ENCODE peak calls at places on chromosomes 7 and 10, in nine cellular contexts. One of them, this sample, is unnamed.

GRCh38 chr7:79933144-79933543 is 201.5 kb upstream of the GNAI1 start:
- DNase-seq in adrenal gland: no peak
- DNase-seq in stimulated activated CD4-positive, alpha-beta T cell treated with anti-CD3 and anti-CD28 coated beads, Interleukin-4, amount 100 ng/mL, for 1 hour: no peak
- DNase-seq in stimulated activated CD8-positive, alpha-beta memory T cell treated with anti-CD3 and anti-CD28 coated beads, Interleukin-12 subunit alpha, Interleukin-12 subunit beta, amount 100 ng/mL, for 1 hour: no peak
- DNase-seq in epithelial cell of esophagus: no peak
- DNase-seq in OCI-LY7: no peak
- DNase-seq in AG10803: peak
- DNase-seq in left ventricle myocardium inferior: no peak
- DNase-seq in natural killer cell: no peak
- DNase-seq in this sample: no peak

GRCh38 chr7:100614308-100614861 is 2.0 kb downstream of the MOSPD3 start:
- DNase-seq in stimulated activated CD4-positive, alpha-beta T cell treated with anti-CD3 and anti-CD28 coated beads, Interleukin-4, amount 100 ng/mL, for 1 hour: no peak
- DNase-seq in AG10803: no peak
- DNase-seq in epithelial cell of esophagus: no peak
- DNase-seq in natural killer cell: no peak
- DNase-seq in stimulated activated CD8-positive, alpha-beta memory T cell treated with anti-CD3 and anti-CD28 coated beads, Interleukin-12 subunit alpha, Interleukin-12 subunit beta, amount 100 ng/mL, for 1 hour: no peak
- DNase-seq in left ventricle myocardium inferior: no peak
- DNase-seq in OCI-LY7: no peak
- DNase-seq in adrenal gland: no peak
- DNase-seq in this sample: no peak

GRCh38 chr10:13970231-13970966 is 360.3 kb downstream of the FRMD4A start:
- DNase-seq in AG10803: no peak
- DNase-seq in stimulated activated CD4-positive, alpha-beta T cell treated with anti-CD3 and anti-CD28 coated beads, Interleukin-4, amount 100 ng/mL, for 1 hour: no peak
- DNase-seq in stimulated activated CD8-positive, alpha-beta memory T cell treated with anti-CD3 and anti-CD28 coated beads, Interleukin-12 subunit alpha, Interleukin-12 subunit beta, amount 100 ng/mL, for 1 hour: no peak
- DNase-seq in epithelial cell of esophagus: no peak
- DNase-seq in adrenal gland: no peak
- DNase-seq in natural killer cell: no peak
- DNase-seq in left ventricle myocardium inferior: no peak
- DNase-seq in OCI-LY7: no peak
- DNase-seq in this sample: no peak

GRCh38 chr7:114342431-114343181 is 72.0 kb upstream of the FOXP2 start:
- DNase-seq in adrenal gland: no peak
- DNase-seq in stimulated activated CD8-positive, alpha-beta memory T cell treated with anti-CD3 and anti-CD28 coated beads, Interleukin-12 subunit alpha, Interleukin-12 subunit beta, amount 100 ng/mL, for 1 hour: no peak
- DNase-seq in OCI-LY7: no peak
- DNase-seq in natural killer cell: no peak
- DNase-seq in AG10803: no peak
- DNase-seq in epithelial cell of esophagus: no peak
- DNase-seq in stimulated activated CD4-positive, alpha-beta T cell treated with anti-CD3 and anti-CD28 coated beads, Interleukin-4, amount 100 ng/mL, for 1 hour: no peak
- DNase-seq in left ventricle myocardium inferior: no peak
- DNase-seq in this sample: no peak

GRCh38 chr10:99941942-99942835 is 67.6 kb downstream of the DNMBP start:
- DNase-seq in stimulated activated CD8-positive, alpha-beta memory T cell treated with anti-CD3 and anti-CD28 coated beads, Interleukin-12 subunit alpha, Interleukin-12 subunit beta, amount 100 ng/mL, for 1 hour: no peak
- DNase-seq in left ventricle myocardium inferior: no peak
- DNase-seq in natural killer cell: no peak
- DNase-seq in epithelial cell of esophagus: no peak
- DNase-seq in adrenal gland: no peak
- DNase-seq in OCI-LY7: no peak
- DNase-seq in AG10803: peak
- DNase-seq in stimulated activated CD4-positive, alpha-beta T cell treated with anti-CD3 and anti-CD28 coated beads, Interleukin-4, amount 100 ng/mL, for 1 hour: no peak
- DNase-seq in this sample: no peak

GRCh38 chr10:30992671-30993070 is 39.0 kb downstream of the ZNF438 start:
- DNase-seq in OCI-LY7: no peak
- DNase-seq in epithelial cell of esophagus: no peak
- DNase-seq in stimulated activated CD8-positive, alpha-beta memory T cell treated with anti-CD3 and anti-CD28 coated beads, Interleukin-12 subunit alpha, Interleukin-12 subunit beta, amount 100 ng/mL, for 1 hour: no peak
- DNase-seq in left ventricle myocardium inferior: no peak
- DNase-seq in AG10803: no peak
- DNase-seq in natural killer cell: no peak
- DNase-seq in adrenal gland: no peak
- DNase-seq in stimulated activated CD4-positive, alpha-beta T cell treated with anti-CD3 and anti-CD28 coated beads, Interleukin-4, amount 100 ng/mL, for 1 hour: no peak
- DNase-seq in this sample: no peak

GRCh38 chr7:112103246-112103645 is 103.0 kb downstream of the DOCK4 start:
- DNase-seq in AG10803: no peak
- DNase-seq in adrenal gland: no peak
- DNase-seq in epithelial cell of esophagus: peak
- DNase-seq in stimulated activated CD8-positive, alpha-beta memory T cell treated with anti-CD3 and anti-CD28 coated beads, Interleukin-12 subunit alpha, Interleukin-12 subunit beta, amount 100 ng/mL, for 1 hour: no peak
- DNase-seq in OCI-LY7: no peak
- DNase-seq in natural killer cell: no peak
- DNase-seq in stimulated activated CD4-positive, alpha-beta T cell treated with anti-CD3 and anti-CD28 coated beads, Interleukin-4, amount 100 ng/mL, for 1 hour: no peak
- DNase-seq in left ventricle myocardium inferior: no peak
- DNase-seq in this sample: no peak

GRCh38 chr7:44676776-44677175 is 70.3 kb downstream of the OGDH start:
- DNase-seq in stimulated activated CD4-positive, alpha-beta T cell treated with anti-CD3 and anti-CD28 coated beads, Interleukin-4, amount 100 ng/mL, for 1 hour: no peak
- DNase-seq in adrenal gland: peak
- DNase-seq in left ventricle myocardium inferior: no peak
- DNase-seq in epithelial cell of esophagus: no peak
- DNase-seq in natural killer cell: no peak
- DNase-seq in AG10803: no peak
- DNase-seq in stimulated activated CD8-positive, alpha-beta memory T cell treated with anti-CD3 and anti-CD28 coated beads, Interleukin-12 subunit alpha, Interleukin-12 subunit beta, amount 100 ng/mL, for 1 hour: no peak
- DNase-seq in OCI-LY7: no peak
- DNase-seq in this sample: no peak

GRCh38 chr7:46568420-46569116 is 647.5 kb upstream of the IGFBP3 start:
- DNase-seq in left ventricle myocardium inferior: no peak
- DNase-seq in OCI-LY7: no peak
- DNase-seq in natural killer cell: no peak
- DNase-seq in epithelial cell of esophagus: peak
- DNase-seq in adrenal gland: no peak
- DNase-seq in stimulated activated CD8-positive, alpha-beta memory T cell treated with anti-CD3 and anti-CD28 coated beads, Interleukin-12 subunit alpha, Interleukin-12 subunit beta, amount 100 ng/mL, for 1 hour: no peak
- DNase-seq in AG10803: no peak
- DNase-seq in stimulated activated CD4-positive, alpha-beta T cell treated with anti-CD3 and anti-CD28 coated beads, Interleukin-4, amount 100 ng/mL, for 1 hour: no peak
- DNase-seq in this sample: no peak

GRCh38 chr7:98202367-98203195 is 8.7 kb upstream of the BHLHA15 start:
- DNase-seq in left ventricle myocardium inferior: no peak
- DNase-seq in AG10803: no peak
- DNase-seq in stimulated activated CD8-positive, alpha-beta memory T cell treated with anti-CD3 and anti-CD28 coated beads, Interleukin-12 subunit alpha, Interleukin-12 subunit beta, amount 100 ng/mL, for 1 hour: peak
- DNase-seq in epithelial cell of esophagus: peak
- DNase-seq in natural killer cell: no peak
- DNase-seq in stimulated activated CD4-positive, alpha-beta T cell treated with anti-CD3 and anti-CD28 coated beads, Interleukin-4, amount 100 ng/mL, for 1 hour: peak
- DNase-seq in OCI-LY7: peak
- DNase-seq in adrenal gland: no peak
- DNase-seq in this sample: no peak

GRCh38 chr7:156155988-156156733 is 343.9 kb upstream of the SHH start:
- DNase-seq in adrenal gland: no peak
- DNase-seq in stimulated activated CD8-positive, alpha-beta memory T cell treated with anti-CD3 and anti-CD28 coated beads, Interleukin-12 subunit alpha, Interleukin-12 subunit beta, amount 100 ng/mL, for 1 hour: no peak
- DNase-seq in natural killer cell: no peak
- DNase-seq in epithelial cell of esophagus: no peak
- DNase-seq in stimulated activated CD4-positive, alpha-beta T cell treated with anti-CD3 and anti-CD28 coated beads, Interleukin-4, amount 100 ng/mL, for 1 hour: no peak
- DNase-seq in AG10803: no peak
- DNase-seq in OCI-LY7: no peak
- DNase-seq in left ventricle myocardium inferior: no peak
- DNase-seq in this sample: no peak

GRCh38 chr7:100674441-100675407 is 1.2 kb downstream of the GNB2 start:
- DNase-seq in OCI-LY7: peak
- DNase-seq in stimulated activated CD4-positive, alpha-beta T cell treated with anti-CD3 and anti-CD28 coated beads, Interleukin-4, amount 100 ng/mL, for 1 hour: peak
- DNase-seq in stimulated activated CD8-positive, alpha-beta memory T cell treated with anti-CD3 and anti-CD28 coated beads, Interleukin-12 subunit alpha, Interleukin-12 subunit beta, amount 100 ng/mL, for 1 hour: no peak
- DNase-seq in AG10803: no peak
- DNase-seq in natural killer cell: no peak
- DNase-seq in adrenal gland: peak
- DNase-seq in epithelial cell of esophagus: no peak
- DNase-seq in left ventricle myocardium inferior: peak
- DNase-seq in this sample: peak

GRCh38 chr10:7354330-7355047 is 56.3 kb downstream of the SFMBT2 start:
- DNase-seq in adrenal gland: no peak
- DNase-seq in OCI-LY7: no peak
- DNase-seq in stimulated activated CD4-positive, alpha-beta T cell treated with anti-CD3 and anti-CD28 coated beads, Interleukin-4, amount 100 ng/mL, for 1 hour: no peak
- DNase-seq in natural killer cell: no peak
- DNase-seq in stimulated activated CD8-positive, alpha-beta memory T cell treated with anti-CD3 and anti-CD28 coated beads, Interleukin-12 subunit alpha, Interleukin-12 subunit beta, amount 100 ng/mL, for 1 hour: no peak
- DNase-seq in epithelial cell of esophagus: peak
- DNase-seq in AG10803: no peak
- DNase-seq in left ventricle myocardium inferior: no peak
- DNase-seq in this sample: no peak

GRCh38 chr7:95794917-95795515 is 22.7 kb downstream of the DYNC1I1 start:
- DNase-seq in adrenal gland: no peak
- DNase-seq in AG10803: peak
- DNase-seq in epithelial cell of esophagus: peak
- DNase-seq in natural killer cell: no peak
- DNase-seq in stimulated activated CD8-positive, alpha-beta memory T cell treated with anti-CD3 and anti-CD28 coated beads, Interleukin-12 subunit alpha, Interleukin-12 subunit beta, amount 100 ng/mL, for 1 hour: no peak
- DNase-seq in OCI-LY7: peak
- DNase-seq in stimulated activated CD4-positive, alpha-beta T cell treated with anti-CD3 and anti-CD28 coated beads, Interleukin-4, amount 100 ng/mL, for 1 hour: no peak
- DNase-seq in left ventricle myocardium inferior: no peak
- DNase-seq in this sample: no peak

GRCh38 chr10:18140149-18140956 is at the start of gene CACNB2:
- DNase-seq in stimulated activated CD4-positive, alpha-beta T cell treated with anti-CD3 and anti-CD28 coated beads, Interleukin-4, amount 100 ng/mL, for 1 hour: no peak
- DNase-seq in epithelial cell of esophagus: peak
- DNase-seq in adrenal gland: peak
- DNase-seq in left ventricle myocardium inferior: peak
- DNase-seq in natural killer cell: no peak
- DNase-seq in AG10803: peak
- DNase-seq in OCI-LY7: no peak
- DNase-seq in stimulated activated CD8-positive, alpha-beta memory T cell treated with anti-CD3 and anti-CD28 coated beads, Interleukin-12 subunit alpha, Interleukin-12 subunit beta, amount 100 ng/mL, for 1 hour: no peak
- DNase-seq in this sample: peak

GRCh38 chr7:129805086-129805719 is 147.6 kb downstream of the UBE2H start:
- DNase-seq in stimulated activated CD8-positive, alpha-beta memory T cell treated with anti-CD3 and anti-CD28 coated beads, Interleukin-12 subunit alpha, Interleukin-12 subunit beta, amount 100 ng/mL, for 1 hour: no peak
- DNase-seq in AG10803: no peak
- DNase-seq in adrenal gland: no peak
- DNase-seq in stimulated activated CD4-positive, alpha-beta T cell treated with anti-CD3 and anti-CD28 coated beads, Interleukin-4, amount 100 ng/mL, for 1 hour: no peak
- DNase-seq in left ventricle myocardium inferior: peak
- DNase-seq in OCI-LY7: no peak
- DNase-seq in epithelial cell of esophagus: no peak
- DNase-seq in natural killer cell: no peak
- DNase-seq in this sample: peak

GRCh38 chr7:74481458-74482324 is 28.0 kb downstream of the GTF2IRD1 start:
- DNase-seq in OCI-LY7: no peak
- DNase-seq in left ventricle myocardium inferior: no peak
- DNase-seq in epithelial cell of esophagus: no peak
- DNase-seq in natural killer cell: no peak
- DNase-seq in stimulated activated CD4-positive, alpha-beta T cell treated with anti-CD3 and anti-CD28 coated beads, Interleukin-4, amount 100 ng/mL, for 1 hour: no peak
- DNase-seq in stimulated activated CD8-positive, alpha-beta memory T cell treated with anti-CD3 and anti-CD28 coated beads, Interleukin-12 subunit alpha, Interleukin-12 subunit beta, amount 100 ng/mL, for 1 hour: no peak
- DNase-seq in AG10803: peak
- DNase-seq in adrenal gland: no peak
- DNase-seq in this sample: no peak

GRCh38 chr10:34292675-34293074 is 522.4 kb downstream of the PARD3 start:
- DNase-seq in left ventricle myocardium inferior: no peak
- DNase-seq in OCI-LY7: no peak
- DNase-seq in epithelial cell of esophagus: no peak
- DNase-seq in stimulated activated CD4-positive, alpha-beta T cell treated with anti-CD3 and anti-CD28 coated beads, Interleukin-4, amount 100 ng/mL, for 1 hour: no peak
- DNase-seq in natural killer cell: no peak
- DNase-seq in stimulated activated CD8-positive, alpha-beta memory T cell treated with anti-CD3 and anti-CD28 coated beads, Interleukin-12 subunit alpha, Interleukin-12 subunit beta, amount 100 ng/mL, for 1 hour: no peak
- DNase-seq in AG10803: no peak
- DNase-seq in adrenal gland: no peak
- DNase-seq in this sample: no peak

GRCh38 chr10:115856580-115856979 is 416.4 kb downstream of the GFRA1 start:
- DNase-seq in stimulated activated CD8-positive, alpha-beta memory T cell treated with anti-CD3 and anti-CD28 coated beads, Interleukin-12 subunit alpha, Interleukin-12 subunit beta, amount 100 ng/mL, for 1 hour: no peak
- DNase-seq in epithelial cell of esophagus: peak
- DNase-seq in OCI-LY7: no peak
- DNase-seq in natural killer cell: no peak
- DNase-seq in adrenal gland: no peak
- DNase-seq in AG10803: no peak
- DNase-seq in stimulated activated CD4-positive, alpha-beta T cell treated with anti-CD3 and anti-CD28 coated beads, Interleukin-4, amount 100 ng/mL, for 1 hour: no peak
- DNase-seq in left ventricle myocardium inferior: no peak
- DNase-seq in this sample: no peak

GRCh38 chr7:83956104-83956503 is 238.5 kb downstream of the SEMA3A start:
- DNase-seq in stimulated activated CD4-positive, alpha-beta T cell treated with anti-CD3 and anti-CD28 coated beads, Interleukin-4, amount 100 ng/mL, for 1 hour: no peak
- DNase-seq in epithelial cell of esophagus: peak
- DNase-seq in AG10803: no peak
- DNase-seq in left ventricle myocardium inferior: no peak
- DNase-seq in OCI-LY7: no peak
- DNase-seq in adrenal gland: no peak
- DNase-seq in stimulated activated CD8-positive, alpha-beta memory T cell treated with anti-CD3 and anti-CD28 coated beads, Interleukin-12 subunit alpha, Interleukin-12 subunit beta, amount 100 ng/mL, for 1 hour: no peak
- DNase-seq in natural killer cell: no peak
- DNase-seq in this sample: no peak

GRCh38 chr10:4154317-4154716 is 369.3 kb upstream of the KLF6 start:
- DNase-seq in left ventricle myocardium inferior: no peak
- DNase-seq in natural killer cell: no peak
- DNase-seq in adrenal gland: no peak
- DNase-seq in OCI-LY7: no peak
- DNase-seq in stimulated activated CD8-positive, alpha-beta memory T cell treated with anti-CD3 and anti-CD28 coated beads, Interleukin-12 subunit alpha, Interleukin-12 subunit beta, amount 100 ng/mL, for 1 hour: no peak
- DNase-seq in epithelial cell of esophagus: no peak
- DNase-seq in AG10803: no peak
- DNase-seq in stimulated activated CD4-positive, alpha-beta T cell treated with anti-CD3 and anti-CD28 coated beads, Interleukin-4, amount 100 ng/mL, for 1 hour: no peak
- DNase-seq in this sample: no peak

GRCh38 chr10:128660726-128661125 is 534.5 kb upstream of the MKI67 start:
- DNase-seq in epithelial cell of esophagus: no peak
- DNase-seq in stimulated activated CD8-positive, alpha-beta memory T cell treated with anti-CD3 and anti-CD28 coated beads, Interleukin-12 subunit alpha, Interleukin-12 subunit beta, amount 100 ng/mL, for 1 hour: no peak
- DNase-seq in stimulated activated CD4-positive, alpha-beta T cell treated with anti-CD3 and anti-CD28 coated beads, Interleukin-4, amount 100 ng/mL, for 1 hour: no peak
- DNase-seq in natural killer cell: no peak
- DNase-seq in adrenal gland: no peak
- DNase-seq in OCI-LY7: no peak
- DNase-seq in AG10803: no peak
- DNase-seq in left ventricle myocardium inferior: no peak
- DNase-seq in this sample: no peak

GRCh38 chr10:6778992-6779701 is 199.1 kb upstream of the PRKCQ start:
- DNase-seq in AG10803: peak
- DNase-seq in adrenal gland: no peak
- DNase-seq in epithelial cell of esophagus: peak
- DNase-seq in stimulated activated CD4-positive, alpha-beta T cell treated with anti-CD3 and anti-CD28 coated beads, Interleukin-4, amount 100 ng/mL, for 1 hour: no peak
- DNase-seq in left ventricle myocardium inferior: no peak
- DNase-seq in stimulated activated CD8-positive, alpha-beta memory T cell treated with anti-CD3 and anti-CD28 coated beads, Interleukin-12 subunit alpha, Interleukin-12 subunit beta, amount 100 ng/mL, for 1 hour: no peak
- DNase-seq in natural killer cell: no peak
- DNase-seq in OCI-LY7: no peak
- DNase-seq in this sample: peak

GRCh38 chr7:79855172-79855571 is 279.5 kb upstream of the GNAI1 start:
- DNase-seq in adrenal gland: no peak
- DNase-seq in OCI-LY7: no peak
- DNase-seq in natural killer cell: no peak
- DNase-seq in stimulated activated CD8-positive, alpha-beta memory T cell treated with anti-CD3 and anti-CD28 coated beads, Interleukin-12 subunit alpha, Interleukin-12 subunit beta, amount 100 ng/mL, for 1 hour: no peak
- DNase-seq in epithelial cell of esophagus: no peak
- DNase-seq in stimulated activated CD4-positive, alpha-beta T cell treated with anti-CD3 and anti-CD28 coated beads, Interleukin-4, amount 100 ng/mL, for 1 hour: no peak
- DNase-seq in AG10803: peak
- DNase-seq in left ventricle myocardium inferior: no peak
- DNase-seq in this sample: no peak

GRCh38 chr7:46600340-46600739 is 679.3 kb upstream of the IGFBP3 start:
- DNase-seq in OCI-LY7: no peak
- DNase-seq in stimulated activated CD4-positive, alpha-beta T cell treated with anti-CD3 and anti-CD28 coated beads, Interleukin-4, amount 100 ng/mL, for 1 hour: no peak
- DNase-seq in epithelial cell of esophagus: peak
- DNase-seq in stimulated activated CD8-positive, alpha-beta memory T cell treated with anti-CD3 and anti-CD28 coated beads, Interleukin-12 subunit alpha, Interleukin-12 subunit beta, amount 100 ng/mL, for 1 hour: no peak
- DNase-seq in AG10803: peak
- DNase-seq in adrenal gland: no peak
- DNase-seq in natural killer cell: no peak
- DNase-seq in left ventricle myocardium inferior: peak
- DNase-seq in this sample: no peak

GRCh38 chr10:133159950-133160812 is at the start of gene KNDC1:
- DNase-seq in stimulated activated CD8-positive, alpha-beta memory T cell treated with anti-CD3 and anti-CD28 coated beads, Interleukin-12 subunit alpha, Interleukin-12 subunit beta, amount 100 ng/mL, for 1 hour: no peak
- DNase-seq in adrenal gland: peak
- DNase-seq in OCI-LY7: no peak
- DNase-seq in epithelial cell of esophagus: no peak
- DNase-seq in stimulated activated CD4-positive, alpha-beta T cell treated with anti-CD3 and anti-CD28 coated beads, Interleukin-4, amount 100 ng/mL, for 1 hour: no peak
- DNase-seq in natural killer cell: peak
- DNase-seq in AG10803: peak
- DNase-seq in left ventricle myocardium inferior: no peak
- DNase-seq in this sample: peak

GRCh38 chr10:46235705-46236536 is 50.9 kb upstream of the ANTXRL start:
- DNase-seq in OCI-LY7: no peak
- DNase-seq in stimulated activated CD8-positive, alpha-beta memory T cell treated with anti-CD3 and anti-CD28 coated beads, Interleukin-12 subunit alpha, Interleukin-12 subunit beta, amount 100 ng/mL, for 1 hour: no peak
- DNase-seq in adrenal gland: no peak
- DNase-seq in AG10803: no peak
- DNase-seq in left ventricle myocardium inferior: no peak
- DNase-seq in stimulated activated CD4-positive, alpha-beta T cell treated with anti-CD3 and anti-CD28 coated beads, Interleukin-4, amount 100 ng/mL, for 1 hour: no peak
- DNase-seq in natural killer cell: peak
- DNase-seq in epithelial cell of esophagus: no peak
- DNase-seq in this sample: no peak

GRCh38 chr7:6479067-6479466 is 31.3 kb upstream of the DAGLB start:
- DNase-seq in AG10803: no peak
- DNase-seq in left ventricle myocardium inferior: no peak
- DNase-seq in stimulated activated CD4-positive, alpha-beta T cell treated with anti-CD3 and anti-CD28 coated beads, Interleukin-4, amount 100 ng/mL, for 1 hour: no peak
- DNase-seq in stimulated activated CD8-positive, alpha-beta memory T cell treated with anti-CD3 and anti-CD28 coated beads, Interleukin-12 subunit alpha, Interleukin-12 subunit beta, amount 100 ng/mL, for 1 hour: no peak
- DNase-seq in epithelial cell of esophagus: no peak
- DNase-seq in adrenal gland: no peak
- DNase-seq in natural killer cell: peak
- DNase-seq in OCI-LY7: peak
- DNase-seq in this sample: no peak

GRCh38 chr10:86225098-86225782 is 141.4 kb downstream of the GRID1 start:
- DNase-seq in epithelial cell of esophagus: peak
- DNase-seq in OCI-LY7: no peak
- DNase-seq in AG10803: peak
- DNase-seq in stimulated activated CD8-positive, alpha-beta memory T cell treated with anti-CD3 and anti-CD28 coated beads, Interleukin-12 subunit alpha, Interleukin-12 subunit beta, amount 100 ng/mL, for 1 hour: no peak
- DNase-seq in stimulated activated CD4-positive, alpha-beta T cell treated with anti-CD3 and anti-CD28 coated beads, Interleukin-4, amount 100 ng/mL, for 1 hour: no peak
- DNase-seq in natural killer cell: no peak
- DNase-seq in left ventricle myocardium inferior: no peak
- DNase-seq in adrenal gland: no peak
- DNase-seq in this sample: peak

GRCh38 chr7:111987115-111987826 is 218.9 kb downstream of the DOCK4 start:
- DNase-seq in natural killer cell: no peak
- DNase-seq in adrenal gland: no peak
- DNase-seq in epithelial cell of esophagus: peak
- DNase-seq in left ventricle myocardium inferior: no peak
- DNase-seq in stimulated activated CD8-positive, alpha-beta memory T cell treated with anti-CD3 and anti-CD28 coated beads, Interleukin-12 subunit alpha, Interleukin-12 subunit beta, amount 100 ng/mL, for 1 hour: no peak
- DNase-seq in AG10803: peak
- DNase-seq in stimulated activated CD4-positive, alpha-beta T cell treated with anti-CD3 and anti-CD28 coated beads, Interleukin-4, amount 100 ng/mL, for 1 hour: no peak
- DNase-seq in OCI-LY7: peak
- DNase-seq in this sample: no peak

This sample was measured in kidney.